ENCODE peak calls at places on chromosome 13, in seven cellular contexts. B is AG09319, M is ascending aorta, P is endothelial cell of umbilical vein, W is psoas muscle, Y is HL-60, C is foreskin fibroblast. O is an unnamed sample.
A peak's percentile ranks its signal among the peaks of the same experiment; 100 is the strongest.

GRCh38 chr13:104571161-104571889 is 1505.1 kb upstream of the SLC10A2 start:
- DNase-seq in B (no peak), M (peak; percentile 91), P (peak; percentile 89), W (peak; percentile 28), Y (no peak), C (peak; percentile 58), O (peak; percentile 91)

GRCh38 chr13:33953203-33953602 is 135.3 kb downstream of the RFC3 start:
- DNase-seq in B (peak; percentile 11), M (no peak), P (peak; percentile 13), W (no peak), Y (no peak), C (peak; percentile 25), O (peak; percentile 48)

GRCh38 chr13:109131698-109132257 is 502.4 kb downstream of the MYO16 start:
- DNase-seq in B (no peak), M (no peak), P (no peak), W (no peak), Y (peak; percentile 91), C (no peak), O (peak; percentile 91)

GRCh38 chr13:110067355-110068175 is 239.4 kb downstream of the COL4A1 start:
- DNase-seq in B (no peak), M (no peak), P (no peak), W (no peak), Y (no peak), C (no peak), O (peak; percentile 52)

GRCh38 chr13:113297370-113297871 is 382 bp downstream of the LAMP1 start:
- DNase-seq in B (no peak), M (peak; percentile 66), P (peak; percentile 28), W (no peak), Y (no peak), C (no peak), O (peak; percentile 37)

GRCh38 chr13:23718916-23719470 is 148.8 kb downstream of the TNFRSF19 start:
- DNase-seq in B (no peak), M (no peak), P (no peak), W (no peak), Y (no peak), C (no peak), O (no peak)

GRCh38 chr13:72246396-72246795 is 379.4 kb upstream of the DACH1 start:
- DNase-seq in B (no peak), M (no peak), P (no peak), W (no peak), Y (no peak), C (no peak), O (no peak)

GRCh38 chr13:21360463-21360862 is 98.6 kb downstream of the ZDHHC20 start:
- DNase-seq in B (no peak), M (no peak), P (no peak), W (no peak), Y (no peak), C (no peak), O (no peak)

GRCh38 chr13:77042566-77043177 is 15.7 kb upstream of the FBXL3 start:
- DNase-seq in B (no peak), M (no peak), P (no peak), W (no peak), Y (no peak), C (no peak), O (no peak)

GRCh38 chr13:97367016-97367415 is 67.0 kb upstream of the RAP2A start:
- DNase-seq in B (peak; percentile 19), M (no peak), P (no peak), W (no peak), Y (no peak), C (peak; percentile 56), O (peak; percentile 81)

GRCh38 chr13:75636339-75637095 is 387 bp downstream of the LMO7 start:
- DNase-seq in B (no peak), M (peak; percentile 69), P (peak; percentile 37), W (peak; percentile 25), Y (peak; percentile 33), C (peak; percentile 41), O (peak; percentile 46)

GRCh38 chr13:83077499-83077898 is 804.8 kb downstream of the SLITRK1 start:
- DNase-seq in B (no peak), M (no peak), P (no peak), W (no peak), Y (no peak), C (no peak), O (no peak)

GRCh38 chr13:77207943-77208342 is 119.0 kb downstream of the MYCBP2 start:
- DNase-seq in B (peak; percentile 61), M (no peak), P (peak; percentile 31), W (no peak), Y (no peak), C (peak; percentile 82), O (peak; percentile 78)

GRCh38 chr13:39485314-39485700 is 117.7 kb downstream of the LHFPL6 start:
- DNase-seq in B (no peak), M (no peak), P (no peak), W (no peak), Y (no peak), C (no peak), O (peak; percentile 41)

GRCh38 chr13:94710081-94710809 is 2.1 kb downstream of the SOX21 start:
- DNase-seq in B (no peak), M (no peak), P (peak; percentile 20), W (no peak), Y (no peak), C (no peak), O (no peak)

GRCh38 chr13:73984949-73985691 is 149.1 kb downstream of the KLF12 start:
- DNase-seq in B (no peak), M (no peak), P (no peak), W (no peak), Y (no peak), C (no peak), O (no peak)

GRCh38 chr13:73339086-73339485 is 280.3 kb downstream of the KLF5 start:
- DNase-seq in B (no peak), M (no peak), P (no peak), W (no peak), Y (no peak), C (no peak), O (no peak)

GRCh38 chr13:98397221-98397620 is 179.7 kb downstream of the STK24 start:
- DNase-seq in B (no peak), M (no peak), P (peak; percentile 26), W (no peak), Y (no peak), C (no peak), O (peak; percentile 62)

GRCh38 chr13:71240906-71241305 is 626.1 kb downstream of the DACH1 start:
- DNase-seq in B (no peak), M (no peak), P (peak; percentile 68), W (no peak), Y (no peak), C (no peak), O (peak; percentile 65)

GRCh38 chr13:110393761-110394160 is 86.7 kb downstream of the COL4A2 start:
- DNase-seq in B (no peak), M (peak; percentile 38), P (no peak), W (no peak), Y (no peak), C (no peak), O (no peak)

GRCh38 chr13:24931450-24932217 is 164.3 kb upstream of the PABPC3 start:
- DNase-seq in B (no peak), M (no peak), P (no peak), W (no peak), Y (no peak), C (no peak), O (no peak)

GRCh38 chr13:29540799-29541198 is 54.7 kb downstream of the SLC7A1 start:
- DNase-seq in B (no peak), M (no peak), P (no peak), W (no peak), Y (no peak), C (no peak), O (no peak)

GRCh38 chr13:110976785-110977184 is 61.9 kb upstream of the ANKRD10 start:
- DNase-seq in B (no peak), M (no peak), P (no peak), W (no peak), Y (no peak), C (no peak), O (no peak)

GRCh38 chr13:50129923-50130685 is 114.9 kb downstream of the KCNRG start:
- DNase-seq in B (no peak), M (peak; percentile 79), P (no peak), W (peak; percentile 81), Y (no peak), C (peak; percentile 23), O (peak; percentile 5)

GRCh38 chr13:25330541-25330940 is 29.1 kb downstream of the NUP58 start:
- DNase-seq in B (no peak), M (no peak), P (no peak), W (no peak), Y (no peak), C (no peak), O (peak; percentile 76)

GRCh38 chr13:49681837-49682236 is 9.4 kb downstream of the EBPL start:
- DNase-seq in B (no peak), M (no peak), P (no peak), W (no peak), Y (no peak), C (peak; percentile 20), O (peak; percentile 23)

GRCh38 chr13:75740008-75740407 is 103.9 kb downstream of the LMO7 start:
- DNase-seq in B (no peak), M (no peak), P (no peak), W (no peak), Y (no peak), C (no peak), O (no peak)

GRCh38 chr13:96025283-96025682 is 27.9 kb downstream of the UGGT2 start:
- DNase-seq in B (no peak), M (no peak), P (peak; percentile 79), W (no peak), Y (no peak), C (no peak), O (peak; percentile 14)

GRCh38 chr13:25300861-25301346 is 521 bp upstream of the NUP58 start:
- DNase-seq in B (no peak), M (peak; percentile 62), P (no peak), W (peak; percentile 22), Y (no peak), C (peak; percentile 9), O (peak; percentile 24)

GRCh38 chr13:67155898-67156717 is 74.0 kb downstream of the PCDH9 start:
- DNase-seq in B (no peak), M (no peak), P (no peak), W (no peak), Y (no peak), C (no peak), O (no peak)
- TF ChIP-seq CTCF in B (no peak), M (no peak), P (no peak), W (no peak), Y (no peak), C (no peak), O (no peak)

GRCh38 chr13:81762449-81762848 is 1421.5 kb upstream of the SPRY2 start:
- DNase-seq in B (no peak), M (no peak), P (no peak), W (no peak), Y (no peak), C (no peak), O (no peak)
- TF ChIP-seq CTCF in B (no peak), M (no peak), P (no peak), W (no peak), Y (no peak), C (no peak), O (no peak)

DNA sequence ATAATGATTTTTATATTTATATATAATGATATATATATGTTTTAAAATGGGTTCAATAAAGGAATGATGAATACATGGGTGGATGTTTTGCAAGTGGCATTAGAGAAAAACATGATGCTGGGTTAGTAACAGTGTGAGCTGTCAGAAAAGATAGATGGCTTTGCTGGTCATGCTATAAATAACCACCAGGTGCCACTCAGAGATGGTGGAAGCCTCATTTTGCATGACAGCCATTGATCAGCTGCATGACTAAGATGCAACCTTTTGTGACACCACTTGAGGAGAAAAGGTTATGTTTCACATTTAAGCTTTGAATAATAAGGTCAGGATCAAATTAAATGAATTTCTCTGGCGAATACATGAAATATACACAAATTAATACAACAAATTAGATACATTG is 737.7 kb downstream of the PCDH9 start:
- DNase-seq in B (no peak), M (no peak), P (peak; percentile 3), W (no peak), Y (no peak), C (no peak), O (no peak)
- TF ChIP-seq CTCF in B (no peak), M (no peak), P (no peak), W (peak; percentile 27), Y (no peak), C (no peak), O (peak; percentile 49)

GRCh38 chr13:42549555-42549941 is 24.4 kb upstream of the TNFSF11 start:
- DNase-seq in B (no peak), M (no peak), P (peak; percentile 45), W (no peak), Y (no peak), C (no peak), O (peak; percentile 57)
- TF ChIP-seq CTCF in B (no peak), M (no peak), P (no peak), W (no peak), Y (no peak), C (no peak), O (no peak)

O was measured in choroid plexus epithelial cell.